ENCODE peak calls at places on chromosome 17, in four cellular contexts. E is thoracic aorta; B is activated CD4-positive, alpha-beta T cell treated with anti-CD3 and anti-CD28 coated beads, Interleukin-2, amount 50 U/mL, for 4 hours; I is stomach. C is an unnamed sample.

GRCh38 chr17:954431-955164 is 25.0 kb downstream of the NXN start:
- DNase-seq in E (no peak), B (no peak), I (no peak), C (no peak)

GRCh38 chr17:63611354-63611753 is 10.7 kb downstream of the TACO1 start:
- DNase-seq in E (no peak), B (no peak), I (no peak), C (no peak)

GRCh38 chr17:66302761-66303626 is 581 bp downstream of the PRKCA start:
- DNase-seq in E (peak; percentile 11), B (peak; percentile 33), I (peak; percentile 68), C (no peak)

GRCh38 chr17:57294629-57295501 is 38.5 kb downstream of the MSI2 start:
- DNase-seq in E (no peak), B (peak; percentile 30), I (no peak), C (no peak)

GRCh38 chr17:64183815-64184397 is 54.0 kb upstream of the ERN1 start:
- DNase-seq in E (no peak), B (no peak), I (no peak), C (no peak)

GRCh38 chr17:21233581-21234337 is 19.5 kb downstream of the NATD1 start:
- DNase-seq in E (no peak), B (no peak), I (no peak), C (no peak)

GRCh38 chr17:17749921-17750320 is 68.7 kb downstream of the RAI1 start:
- DNase-seq in E (no peak), B (peak; percentile 28), I (peak; percentile 48), C (peak; percentile 45)

GRCh38 chr17:660453-660852 is 54.2 kb downstream of the VPS53 start:
- DNase-seq in E (no peak), B (no peak), I (no peak), C (no peak)

GRCh38 chr17:70597774-70598173 is 428.4 kb downstream of the KCNJ2 start:
- DNase-seq in E (no peak), B (no peak), I (no peak), C (no peak)

GRCh38 chr17:2292100-2292499 is 11.5 kb downstream of the SMG6 start:
- DNase-seq in E (no peak), B (no peak), I (no peak), C (no peak)

GRCh38 chr17:17938388-17939107 is 33.7 kb downstream of the TOM1L2 start:
- DNase-seq in E (no peak), B (no peak), I (no peak), C (no peak)

GRCh38 chr17:79039171-79039570 is 15.2 kb downstream of the C1QTNF1 start:
- DNase-seq in E (no peak), B (no peak), I (no peak), C (no peak)

GRCh38 chr17:29565643-29566472 is 979 bp downstream of the ABHD15 start:
- DNase-seq in E (no peak), B (peak; percentile 51), I (peak; percentile 59), C (no peak)